ENCODE peak calls at places on chromosomes 6 and 20, in six cellular contexts. G is breast epithelium, X is neural crest cell, S is cardiac muscle cell, W is HCT116, Y is tibial nerve. R is an unnamed sample.

GRCh38 chr20:19943021-19943659 is 74.0 kb upstream of the NAA20 start:
- DNase-seq in G (peak; percentile 86), X (no peak), S (no peak), W (no peak), Y (no peak), R (no peak)

GRCh38 chr6:35041086-35041855 is 99.9 kb downstream of the TCP11 start:
- DNase-seq in G (no peak), X (no peak), S (no peak), W (no peak), Y (no peak), R (no peak)

GRCh38 chr20:9838035-9838377 is 870 bp downstream of the PAK5 start:
- DNase-seq in G (no peak), X (no peak), S (no peak), W (no peak), Y (no peak), R (no peak)

GRCh38 chr20:32742322-32743236 is 688 bp downstream of the COMMD7 start:
- DNase-seq in G (no peak), X (no peak), S (no peak), W (no peak), Y (no peak), R (no peak)

GRCh38 chr6:159981591-159982245 is 12.8 kb downstream of the IGF2R start:
- DNase-seq in G (no peak), X (no peak), S (peak; percentile 88), W (no peak), Y (no peak), R (no peak)

GRCh38 chr20:38727602-38728236 is 3.4 kb downstream of the SLC32A1 start:
- DNase-seq in G (no peak), X (no peak), S (no peak), W (no peak), Y (no peak), R (no peak)

GRCh38 chr6:149212892-149213786 is 104.4 kb upstream of the TAB2 start:
- DNase-seq in G (no peak), X (no peak), S (peak; percentile 62), W (no peak), Y (no peak), R (no peak)

GRCh38 chr6:38612386-38612965 is 27.3 kb downstream of the BTBD9 start:
- DNase-seq in G (no peak), X (no peak), S (peak; percentile 72), W (no peak), Y (no peak), R (no peak)

GRCh38 chr6:8180327-8181161 is 78.2 kb upstream of the EEF1E1 start:
- DNase-seq in G (no peak), X (no peak), S (peak; percentile 50), W (no peak), Y (no peak), R (no peak)

GRCh38 chr6:7311920-7312615 is 931 bp downstream of the SSR1 start:
- DNase-seq in G (no peak), X (no peak), S (no peak), W (no peak), Y (no peak), R (no peak)

GRCh38 chr20:48791014-48791413 is 36.8 kb downstream of the PREX1 start:
- DNase-seq in G (no peak), X (no peak), S (peak; percentile 21), W (no peak), Y (no peak), R (no peak)

GRCh38 chr6:129590408-129591022 is 119.5 kb downstream of the ARHGAP18 start:
- DNase-seq in G (no peak), X (no peak), S (peak; percentile 33), W (no peak), Y (no peak), R (no peak)

GRCh38 chr6:105990151-105990550 is 96.0 kb upstream of the PRDM1 start:
- DNase-seq in G (no peak), X (no peak), S (no peak), W (no peak), Y (no peak), R (no peak)

GRCh38 chr20:32626859-32627636 is 41.9 kb upstream of the NOL4L start:
- DNase-seq in G (no peak), X (no peak), S (no peak), W (no peak), Y (no peak), R (no peak)

GRCh38 chr6:135008072-135008940 is 46.3 kb downstream of the HBS1L start:
- DNase-seq in G (no peak), X (no peak), S (no peak), W (no peak), Y (no peak), R (no peak)

GRCh38 chr20:38104283-38104682 is 60.8 kb downstream of the TGM2 start:
- DNase-seq in G (no peak), X (no peak), S (no peak), W (no peak), Y (no peak), R (no peak)

GRCh38 chr6:593907-594212 is 63.0 kb downstream of the HUS1B start:
- DNase-seq in G (no peak), X (no peak), S (no peak), W (no peak), Y (no peak), R (no peak)

GRCh38 chr20:10857362-10858070 is 183.7 kb upstream of the JAG1 start:
- DNase-seq in G (no peak), X (no peak), S (peak; percentile 94), W (no peak), Y (no peak), R (no peak)

GRCh38 chr6:70310063-70310694 is 7.3 kb upstream of the COL9A1 start:
- DNase-seq in G (no peak), X (no peak), S (peak; percentile 60), W (peak; percentile 40), Y (no peak), R (no peak)

GRCh38 chr6:40714143-40714542 is 127.0 kb upstream of the LRFN2 start:
- DNase-seq in G (no peak), X (no peak), S (no peak), W (no peak), Y (no peak), R (no peak)

GRCh38 chr6:40714576-40715500 is 127.7 kb upstream of the LRFN2 start:
- DNase-seq in G (peak; percentile 61), X (no peak), S (no peak), W (no peak), Y (no peak), R (no peak)

GRCh38 chr6:40715501-40716403 is 128.6 kb upstream of the LRFN2 start:
- DNase-seq in G (no peak), X (no peak), S (no peak), W (no peak), Y (no peak), R (no peak)

GRCh38 chr6:40710626-40711354 is 123.6 kb upstream of the LRFN2 start:
- DNase-seq in G (no peak), X (no peak), S (no peak), W (no peak), Y (no peak), R (no peak)

DNA sequence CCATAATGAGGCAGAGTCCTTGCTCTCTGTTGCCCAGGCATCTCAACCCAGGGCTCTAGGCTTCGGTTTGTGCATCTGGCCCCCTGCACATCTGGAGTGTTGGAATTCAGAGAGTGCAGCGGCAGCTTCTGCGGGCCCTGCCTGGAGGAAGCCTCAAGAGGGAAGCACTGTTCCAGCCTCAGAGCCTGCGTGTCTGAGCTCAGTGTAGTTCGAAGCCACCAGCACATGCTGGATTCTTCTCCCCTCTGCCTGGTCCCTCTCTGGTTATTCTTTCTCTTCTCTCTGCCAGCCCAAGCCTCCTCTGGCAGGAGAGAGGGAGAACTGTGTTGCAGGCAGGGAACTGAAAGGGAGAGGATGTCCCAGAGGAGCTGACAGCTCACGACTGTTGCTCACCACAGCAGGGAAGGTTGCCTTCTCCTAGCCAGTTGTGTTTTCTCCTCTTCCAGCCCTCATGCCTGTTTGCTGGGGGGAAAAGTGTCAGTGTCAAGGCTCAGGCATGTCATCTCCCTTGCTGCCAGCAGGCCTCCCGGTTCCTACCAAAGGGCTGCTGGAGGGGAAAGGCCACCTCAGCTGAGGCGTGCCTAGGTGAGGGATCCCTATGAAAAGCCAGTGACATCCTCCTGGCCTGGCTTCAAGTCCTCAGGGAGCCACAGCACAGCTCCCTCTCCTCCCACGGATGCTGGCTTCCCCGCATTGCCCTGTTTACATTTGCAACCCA is 126.0 kb upstream of the LRFN2 start:
- DNase-seq in G (no peak), X (no peak), S (no peak), W (no peak), Y (no peak), R (no peak)
- TF ChIP-seq CTCF in G (no peak), X (no peak), S (no peak), W (no peak), Y (no peak), R (no peak)

GRCh38 chr6:78867370-78868040 is at the start of gene IRAK1BP1:
- DNase-seq in G (peak; percentile 58), X (peak; percentile 75), S (peak; percentile 88), W (peak; percentile 69), Y (peak; percentile 53), R (peak; percentile 33)

GRCh38 chr6:78867020-78867369 is 356 bp upstream of the IRAK1BP1 start:
- DNase-seq in G (no peak), X (no peak), S (no peak), W (no peak), Y (no peak), R (no peak)

GRCh38 chr6:78864957-78865356 is 2.4 kb upstream of the IRAK1BP1 start:
- DNase-seq in G (no peak), X (no peak), S (no peak), W (no peak), Y (no peak), R (no peak)

GRCh38 chr6:78863576-78863975 is 3.8 kb upstream of the IRAK1BP1 start:
- DNase-seq in G (no peak), X (no peak), S (no peak), W (no peak), Y (no peak), R (no peak)

DNA sequence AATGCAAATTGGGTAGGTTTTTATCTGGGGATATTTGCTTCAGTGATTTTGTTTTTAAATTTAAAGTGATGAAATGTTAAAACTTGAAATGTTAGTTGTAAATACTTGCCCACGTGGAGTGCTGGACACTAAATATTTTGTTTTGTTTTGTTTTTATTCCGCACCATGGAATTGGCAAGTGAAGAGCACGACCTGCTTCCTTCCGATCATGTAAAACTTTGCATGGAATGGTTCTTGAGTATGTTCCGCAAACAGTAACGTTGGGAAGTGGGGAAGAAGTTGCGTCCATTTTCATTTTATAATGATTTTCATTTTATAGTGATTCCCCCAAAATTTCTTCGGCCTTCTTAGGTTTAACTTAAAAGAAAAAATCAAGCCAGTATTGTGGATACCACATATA is 773 bp downstream of the IRAK1BP1 start:
- DNase-seq in G (no peak), X (no peak), S (no peak), W (no peak), Y (no peak), R (no peak)
- TF ChIP-seq CTCF in G (no peak), X (no peak), S (no peak), W (no peak), Y (no peak), R (no peak)

GRCh38 chr6:33490198-33490597 is 35.8 kb downstream of the ZBTB9 start:
- DNase-seq in G (no peak), X (no peak), S (no peak), W (no peak), Y (no peak), R (no peak)
- TF ChIP-seq CTCF in G (no peak), X (no peak), S (no peak), W (no peak), Y (no peak), R (no peak)

DNA sequence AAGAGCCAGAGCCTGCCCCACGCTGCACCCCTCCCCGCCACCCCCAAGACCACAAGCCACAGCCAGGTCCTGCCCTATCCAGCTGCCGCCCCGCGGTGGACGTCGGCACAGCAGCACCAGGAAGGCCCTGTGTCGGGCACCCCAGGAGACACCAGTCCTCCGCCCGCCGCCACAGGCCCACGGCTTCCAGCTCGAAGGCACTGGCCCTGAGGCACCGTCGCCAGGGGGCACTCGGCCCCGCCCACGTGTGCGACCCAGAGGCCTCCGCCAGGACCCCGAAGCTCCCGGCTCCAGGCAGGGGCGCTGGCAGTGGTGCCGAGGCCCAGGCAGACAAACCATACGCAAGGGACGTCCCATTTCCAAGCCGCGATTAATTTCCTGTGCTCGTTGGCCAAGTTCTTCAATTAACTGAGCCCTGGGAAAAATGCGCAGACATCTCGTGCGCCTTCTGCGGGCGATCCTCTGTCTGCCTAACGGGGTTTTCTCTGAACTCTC is 19.4 kb downstream of the KCNQ2 start:
- DNase-seq in G (no peak), X (no peak), S (peak; percentile 25), W (no peak), Y (no peak), R (no peak)
- TF ChIP-seq CTCF in G (no peak), X (no peak), S (peak; percentile 42), W (no peak), Y (no peak), R (no peak)

R was measured in omental fat pad.